ENCODE peak calls at places on chromosome 19, in ten cellular contexts. One of them, this sample, is unnamed.

GRCh38 chr19:41599175-41599966 is 23.4 kb downstream of the CEACAM21 start:
- DNase-seq in suprapubic skin: no peak
- DNase-seq in left cardiac atrium: no peak
- DNase-seq in astrocyte of the spinal cord: no peak
- DNase-seq in activated CD8-positive, alpha-beta memory T cell treated with anti-CD3 and anti-CD28 coated beads for 1 hour: no peak
- DNase-seq in WTC11: peak
- DNase-seq in ACHN: no peak
- DNase-seq in GM12865: no peak
- DNase-seq in uterus: no peak
- DNase-seq in HEK293T: no peak
- DNase-seq in this sample: no peak

GRCh38 chr19:6196361-6196760 is 60.9 kb downstream of the ACSBG2 start:
- DNase-seq in activated CD8-positive, alpha-beta memory T cell treated with anti-CD3 and anti-CD28 coated beads for 1 hour: no peak
- DNase-seq in astrocyte of the spinal cord: no peak
- DNase-seq in ACHN: no peak
- DNase-seq in uterus: no peak
- DNase-seq in HEK293T: no peak
- DNase-seq in suprapubic skin: no peak
- DNase-seq in WTC11: no peak
- DNase-seq in left cardiac atrium: no peak
- DNase-seq in GM12865: no peak
- DNase-seq in this sample: no peak

GRCh38 chr19:46654621-46655152 is 6.3 kb downstream of the DACT3 start:
- DNase-seq in suprapubic skin: no peak
- DNase-seq in GM12865: no peak
- DNase-seq in astrocyte of the spinal cord: no peak
- DNase-seq in uterus: peak
- DNase-seq in HEK293T: no peak
- DNase-seq in WTC11: peak
- DNase-seq in left cardiac atrium: no peak
- DNase-seq in ACHN: no peak
- DNase-seq in activated CD8-positive, alpha-beta memory T cell treated with anti-CD3 and anti-CD28 coated beads for 1 hour: no peak
- DNase-seq in this sample: no peak

GRCh38 chr19:57165846-57166245 is 1.4 kb downstream of the DUXA start:
- DNase-seq in left cardiac atrium: no peak
- DNase-seq in GM12865: no peak
- DNase-seq in astrocyte of the spinal cord: no peak
- DNase-seq in ACHN: no peak
- DNase-seq in HEK293T: no peak
- DNase-seq in activated CD8-positive, alpha-beta memory T cell treated with anti-CD3 and anti-CD28 coated beads for 1 hour: no peak
- DNase-seq in suprapubic skin: no peak
- DNase-seq in uterus: no peak
- DNase-seq in WTC11: no peak
- DNase-seq in this sample: no peak

GRCh38 chr19:33441828-33442227 is 68.3 kb downstream of the CEBPG start:
- DNase-seq in left cardiac atrium: peak
- DNase-seq in ACHN: no peak
- DNase-seq in WTC11: no peak
- DNase-seq in suprapubic skin: no peak
- DNase-seq in GM12865: no peak
- DNase-seq in activated CD8-positive, alpha-beta memory T cell treated with anti-CD3 and anti-CD28 coated beads for 1 hour: no peak
- DNase-seq in astrocyte of the spinal cord: no peak
- DNase-seq in HEK293T: no peak
- DNase-seq in uterus: no peak
- DNase-seq in this sample: no peak

GRCh38 chr19:18895828-18896341 is at the start of gene CERS1:
- DNase-seq in GM12865: no peak
- DNase-seq in activated CD8-positive, alpha-beta memory T cell treated with anti-CD3 and anti-CD28 coated beads for 1 hour: no peak
- DNase-seq in WTC11: peak
- DNase-seq in astrocyte of the spinal cord: no peak
- DNase-seq in suprapubic skin: no peak
- DNase-seq in HEK293T: peak
- DNase-seq in uterus: no peak
- DNase-seq in ACHN: no peak
- DNase-seq in left cardiac atrium: no peak
- DNase-seq in this sample: no peak

GRCh38 chr19:5436101-5436947 is 18.9 kb upstream of the ZNRF4 start:
- DNase-seq in astrocyte of the spinal cord: peak
- DNase-seq in HEK293T: peak
- DNase-seq in activated CD8-positive, alpha-beta memory T cell treated with anti-CD3 and anti-CD28 coated beads for 1 hour: no peak
- DNase-seq in WTC11: peak
- DNase-seq in GM12865: no peak
- DNase-seq in suprapubic skin: no peak
- DNase-seq in uterus: no peak
- DNase-seq in ACHN: peak
- DNase-seq in left cardiac atrium: no peak
- DNase-seq in this sample: peak

GRCh38 chr19:27742041-27742440 is 1470.9 kb downstream of the UQCRFS1 start:
- DNase-seq in suprapubic skin: peak
- DNase-seq in ACHN: no peak
- DNase-seq in GM12865: no peak
- DNase-seq in HEK293T: no peak
- DNase-seq in left cardiac atrium: no peak
- DNase-seq in uterus: no peak
- DNase-seq in activated CD8-positive, alpha-beta memory T cell treated with anti-CD3 and anti-CD28 coated beads for 1 hour: no peak
- DNase-seq in WTC11: no peak
- DNase-seq in astrocyte of the spinal cord: no peak
- DNase-seq in this sample: no peak

GRCh38 chr19:5148794-5149190 is 179.9 kb downstream of the KDM4B start:
- DNase-seq in activated CD8-positive, alpha-beta memory T cell treated with anti-CD3 and anti-CD28 coated beads for 1 hour: no peak
- DNase-seq in ACHN: no peak
- DNase-seq in WTC11: no peak
- DNase-seq in astrocyte of the spinal cord: no peak
- DNase-seq in suprapubic skin: no peak
- DNase-seq in GM12865: no peak
- DNase-seq in uterus: no peak
- DNase-seq in HEK293T: no peak
- DNase-seq in left cardiac atrium: peak
- DNase-seq in this sample: no peak

GRCh38 chr19:10712041-10712440 is 5.8 kb upstream of the DNM2 start:
- DNase-seq in WTC11: peak
- DNase-seq in left cardiac atrium: no peak
- DNase-seq in suprapubic skin: no peak
- DNase-seq in ACHN: no peak
- DNase-seq in uterus: no peak
- DNase-seq in activated CD8-positive, alpha-beta memory T cell treated with anti-CD3 and anti-CD28 coated beads for 1 hour: no peak
- DNase-seq in GM12865: no peak
- DNase-seq in HEK293T: no peak
- DNase-seq in astrocyte of the spinal cord: no peak
- DNase-seq in this sample: no peak

GRCh38 chr19:47107953-47108746 is 5.4 kb downstream of the ZC3H4 start:
- DNase-seq in WTC11: no peak
- DNase-seq in ACHN: no peak
- DNase-seq in HEK293T: no peak
- DNase-seq in left cardiac atrium: no peak
- DNase-seq in uterus: no peak
- DNase-seq in GM12865: no peak
- DNase-seq in astrocyte of the spinal cord: peak
- DNase-seq in suprapubic skin: no peak
- DNase-seq in activated CD8-positive, alpha-beta memory T cell treated with anti-CD3 and anti-CD28 coated beads for 1 hour: no peak
- DNase-seq in this sample: no peak

GRCh38 chr19:11261902-11262839 is at the start of gene DOCK6:
- DNase-seq in WTC11: peak
- DNase-seq in activated CD8-positive, alpha-beta memory T cell treated with anti-CD3 and anti-CD28 coated beads for 1 hour: no peak
- DNase-seq in ACHN: peak
- DNase-seq in uterus: no peak
- DNase-seq in GM12865: peak
- DNase-seq in astrocyte of the spinal cord: no peak
- DNase-seq in left cardiac atrium: peak
- DNase-seq in HEK293T: peak
- DNase-seq in suprapubic skin: no peak
- DNase-seq in this sample: no peak

GRCh38 chr19:8174706-8175105 is 25.3 kb upstream of the FBN3 start:
- DNase-seq in GM12865: no peak
- DNase-seq in activated CD8-positive, alpha-beta memory T cell treated with anti-CD3 and anti-CD28 coated beads for 1 hour: no peak
- DNase-seq in left cardiac atrium: no peak
- DNase-seq in astrocyte of the spinal cord: no peak
- DNase-seq in WTC11: no peak
- DNase-seq in HEK293T: no peak
- DNase-seq in ACHN: peak
- DNase-seq in suprapubic skin: no peak
- DNase-seq in uterus: no peak
- DNase-seq in this sample: no peak

GRCh38 chr19:8302357-8302691 is 5.8 kb downstream of the CD320 start:
- DNase-seq in HEK293T: no peak
- DNase-seq in astrocyte of the spinal cord: no peak
- DNase-seq in WTC11: peak
- DNase-seq in suprapubic skin: peak
- DNase-seq in GM12865: no peak
- DNase-seq in uterus: peak
- DNase-seq in left cardiac atrium: peak
- DNase-seq in activated CD8-positive, alpha-beta memory T cell treated with anti-CD3 and anti-CD28 coated beads for 1 hour: no peak
- DNase-seq in ACHN: no peak
- DNase-seq in this sample: no peak

GRCh38 chr19:19207637-19208582 is 3.8 kb upstream of the NCAN start:
- DNase-seq in ACHN: no peak
- DNase-seq in activated CD8-positive, alpha-beta memory T cell treated with anti-CD3 and anti-CD28 coated beads for 1 hour: no peak
- DNase-seq in WTC11: no peak
- DNase-seq in astrocyte of the spinal cord: no peak
- DNase-seq in uterus: no peak
- DNase-seq in suprapubic skin: no peak
- DNase-seq in GM12865: no peak
- DNase-seq in HEK293T: no peak
- DNase-seq in left cardiac atrium: no peak
- DNase-seq in this sample: no peak

GRCh38 chr19:57850553-57851017 is 926 bp downstream of the ZNF587 start:
- DNase-seq in astrocyte of the spinal cord: peak
- DNase-seq in WTC11: peak
- DNase-seq in GM12865: peak
- DNase-seq in suprapubic skin: no peak
- DNase-seq in uterus: no peak
- DNase-seq in left cardiac atrium: no peak
- DNase-seq in ACHN: peak
- DNase-seq in HEK293T: no peak
- DNase-seq in activated CD8-positive, alpha-beta memory T cell treated with anti-CD3 and anti-CD28 coated beads for 1 hour: no peak
- DNase-seq in this sample: no peak

GRCh38 chr19:30799854-30800755 is 427.9 kb downstream of the ZNF536 start:
- DNase-seq in astrocyte of the spinal cord: no peak
- DNase-seq in uterus: no peak
- DNase-seq in activated CD8-positive, alpha-beta memory T cell treated with anti-CD3 and anti-CD28 coated beads for 1 hour: no peak
- DNase-seq in WTC11: peak
- DNase-seq in ACHN: peak
- DNase-seq in suprapubic skin: no peak
- DNase-seq in GM12865: no peak
- DNase-seq in HEK293T: peak
- DNase-seq in left cardiac atrium: peak
- DNase-seq in this sample: no peak

GRCh38 chr19:51372649-51373504 is at the start of gene NKG7:
- DNase-seq in left cardiac atrium: no peak
- DNase-seq in GM12865: peak
- DNase-seq in astrocyte of the spinal cord: no peak
- DNase-seq in ACHN: no peak
- DNase-seq in WTC11: no peak
- DNase-seq in HEK293T: no peak
- DNase-seq in activated CD8-positive, alpha-beta memory T cell treated with anti-CD3 and anti-CD28 coated beads for 1 hour: peak
- DNase-seq in suprapubic skin: no peak
- DNase-seq in uterus: no peak
- DNase-seq in this sample: no peak

GRCh38 chr19:47723573-47723923 is 10.3 kb downstream of the EHD2 start:
- DNase-seq in astrocyte of the spinal cord: peak
- DNase-seq in GM12865: no peak
- DNase-seq in ACHN: peak
- DNase-seq in uterus: peak
- DNase-seq in suprapubic skin: no peak
- DNase-seq in left cardiac atrium: peak
- DNase-seq in activated CD8-positive, alpha-beta memory T cell treated with anti-CD3 and anti-CD28 coated beads for 1 hour: no peak
- DNase-seq in WTC11: no peak
- DNase-seq in HEK293T: no peak
- DNase-seq in this sample: peak

This sample was measured in GM04504.